ENCODE peak calls at places on chromosomes 3 and 15, in ten cellular contexts. Q is mucosa of descending colon; J is HuH-7; S is CD8-positive, alpha-beta memory T cell; L is activated naive CD4-positive, alpha-beta T cell treated with anti-CD3 and anti-CD28 coated beads, Interleukin-2, amount 50 U/mL, for 72 hours; N is stimulated activated naive CD4-positive, alpha-beta T cell; C is stimulated activated CD4-positive, alpha-beta T cell treated with anti-CD3 and anti-CD28 coated beads, Interleukin-2, amount 100 ng/mL, for 48 hours; F is brain pericyte; H is stimulated activated naive CD8-positive, alpha-beta T cell treated with anti-CD3 and anti-CD28 coated beads, Interleukin-15, amount 100 ng/mL, for 72 hours; A is activated gamma-delta T cell treated with Interleukin-2 at 50 U/mL for 16 hours. X is an unnamed sample.

GRCh38 chr3:103195201-103195600 is 760.4 kb downstream of the ZPLD1 start:
- DNase-seq in S (no peak), J (no peak), A (no peak), N (no peak), Q (no peak), L (no peak), C (no peak), F (peak; percentile 12), H (no peak), X (no peak)

GRCh38 chr15:49135893-49136292 is 19.5 kb downstream of the COPS2 start:
- DNase-seq in J (no peak), A (no peak), H (no peak), L (no peak), C (no peak), Q (no peak), S (no peak), N (no peak), F (no peak), X (no peak)

GRCh38 chr3:125958511-125959316 is 10.3 kb upstream of the ROPN1B start:
- DNase-seq in H (no peak), N (no peak), L (no peak), J (no peak), S (no peak), F (no peak), C (no peak), A (no peak), Q (peak; percentile 38), X (no peak)

GRCh38 chr3:62688050-62688449 is 187.2 kb downstream of the CADPS start:
- DNase-seq in Q (no peak), N (no peak), L (no peak), S (no peak), C (no peak), A (no peak), F (no peak), H (no peak), J (no peak), X (no peak)

GRCh38 chr3:65758438-65758837 is 280.3 kb downstream of the MAGI1 start:
- DNase-seq in L (no peak), N (no peak), S (no peak), F (no peak), J (no peak), H (no peak), A (no peak), Q (no peak), C (no peak), X (no peak)

GRCh38 chr15:89472785-89473256 is 23.6 kb downstream of the RHCG start:
- DNase-seq in L (peak; percentile 70), S (no peak), J (peak; percentile 95), C (peak; percentile 51), F (no peak), A (no peak), Q (no peak), N (no peak), H (peak; percentile 64), X (peak; percentile 65)

GRCh38 chr3:157263027-157263426 is 103.1 kb upstream of the CCNL1 start:
- DNase-seq in L (no peak), F (no peak), Q (no peak), H (no peak), C (no peak), S (no peak), J (no peak), A (no peak), N (no peak), X (no peak)

GRCh38 chr15:63362196-63362595 is 19.4 kb downstream of the CA12 start:
- DNase-seq in L (no peak), Q (no peak), F (no peak), S (no peak), A (no peak), J (no peak), N (no peak), C (no peak), H (no peak), X (no peak)

GRCh38 chr3:14001136-14001535 is 121.3 kb upstream of the WNT7A start:
- DNase-seq in S (no peak), A (no peak), C (no peak), F (no peak), H (no peak), N (no peak), Q (no peak), L (no peak), J (no peak), X (no peak)

GRCh38 chr3:152317956-152318355 is 49.2 kb downstream of the MBNL1 start:
- DNase-seq in C (no peak), S (no peak), Q (no peak), F (no peak), A (no peak), L (no peak), N (no peak), J (no peak), H (no peak), X (no peak)

GRCh38 chr15:41856262-41856661 is 17.6 kb downstream of the PLA2G4B start:
- DNase-seq in N (no peak), H (no peak), C (no peak), Q (no peak), A (no peak), L (no peak), F (no peak), J (no peak), S (no peak), X (no peak)

GRCh38 chr3:168933614-168934013 is 729.9 kb downstream of the MECOM start:
- DNase-seq in N (no peak), F (no peak), Q (no peak), J (no peak), A (no peak), C (no peak), H (no peak), S (no peak), L (no peak), X (no peak)

GRCh38 chr3:8647137-8647970 is 2.8 kb upstream of the SSUH2 start:
- DNase-seq in C (no peak), N (no peak), H (no peak), F (no peak), J (no peak), L (no peak), Q (no peak), A (no peak), S (no peak), X (no peak)

GRCh38 chr15:101135532-101136166 is 116.2 kb downstream of the CHSY1 start:
- DNase-seq in N (no peak), A (no peak), F (no peak), H (peak; percentile 36), Q (peak; percentile 49), C (no peak), L (no peak), J (no peak), S (peak; percentile 30), X (no peak)

GRCh38 chr3:98513136-98513535 is 9.6 kb downstream of the CLDND1 start:
- DNase-seq in N (no peak), A (no peak), C (no peak), H (no peak), L (no peak), J (no peak), Q (no peak), S (no peak), F (no peak), X (no peak)

GRCh38 chr3:144771401-144771870 is 799.8 kb downstream of the DIPK2A start:
- DNase-seq in H (no peak), S (no peak), N (no peak), C (no peak), L (no peak), Q (no peak), A (no peak), J (no peak), F (peak; percentile 8), X (no peak)

GRCh38 chr3:187999821-188000220 is 154.1 kb upstream of the LPP start:
- DNase-seq in S (peak; percentile 55), A (peak; percentile 42), F (no peak), H (peak; percentile 44), C (no peak), L (no peak), N (peak; percentile 45), J (no peak), Q (no peak), X (no peak)

GRCh38 chr15:91769919-91770318 is 83.6 kb upstream of the SLCO3A1 start:
- DNase-seq in S (no peak), H (no peak), A (no peak), N (no peak), L (no peak), J (no peak), Q (no peak), F (no peak), C (no peak), X (peak; percentile 23)

GRCh38 chr3:71575433-71575832 is 8.1 kb downstream of the FOXP1 start:
- DNase-seq in Q (no peak), N (no peak), J (no peak), A (no peak), S (no peak), F (no peak), H (no peak), L (no peak), C (no peak), X (no peak)

GRCh38 chr3:135440233-135440632 is 525.3 kb upstream of the PPP2R3A start:
- DNase-seq in F (no peak), C (no peak), A (no peak), N (no peak), J (no peak), H (no peak), Q (no peak), S (no peak), L (no peak), X (no peak)

GRCh38 chr3:125280966-125281365 is 68.4 kb upstream of the SLC12A8 start:
- DNase-seq in C (no peak), H (no peak), S (no peak), F (no peak), J (no peak), Q (no peak), A (no peak), L (no peak), N (no peak), X (peak; percentile 45)

GRCh38 chr3:172285844-172286243 is 162.4 kb downstream of the GHSR start:
- DNase-seq in L (no peak), N (no peak), C (no peak), J (no peak), S (no peak), Q (no peak), H (no peak), F (no peak), A (no peak), X (no peak)

GRCh38 chr3:72756900-72757299 is 91.3 kb downstream of the SHQ1 start:
- DNase-seq in F (no peak), A (peak; percentile 31), L (peak; percentile 51), C (no peak), Q (no peak), S (peak; percentile 57), H (peak; percentile 40), J (no peak), N (peak; percentile 83), X (peak; percentile 77)

GRCh38 chr3:106609666-106610301 is 741.0 kb upstream of the CBLB start:
- DNase-seq in S (peak; percentile 66), Q (no peak), H (peak; percentile 61), A (peak; percentile 62), L (peak; percentile 67), J (peak; percentile 47), N (peak; percentile 68), C (peak; percentile 50), F (peak; percentile 83), X (peak; percentile 65)

GRCh38 chr15:69755571-69756310 is 303.1 kb downstream of the RPLP1 start:
- DNase-seq in L (peak; percentile 82), Q (peak; percentile 65), J (no peak), F (no peak), H (peak; percentile 83), A (peak; percentile 68), N (peak; percentile 63), C (peak; percentile 71), S (peak; percentile 84), X (peak; percentile 95)

GRCh38 chr15:44662478-44663409 is 718 bp downstream of the SPG11 start:
- DNase-seq in A (peak; percentile 84), L (peak; percentile 79), N (peak; percentile 86), S (peak; percentile 93), Q (peak; percentile 92), J (peak; percentile 43), F (no peak), C (peak; percentile 65), H (peak; percentile 87), X (peak; percentile 85)

GRCh38 chr15:77859491-77860060 is 217.9 kb downstream of the TBC1D2B start:
- DNase-seq in S (no peak), L (no peak), C (no peak), N (no peak), H (no peak), Q (peak; percentile 89), J (no peak), F (no peak), A (no peak), X (peak; percentile 67)

GRCh38 chr3:25478964-25479726 is 51.1 kb downstream of the RARB start:
- DNase-seq in A (no peak), S (no peak), H (no peak), L (no peak), C (no peak), Q (no peak), F (no peak), J (no peak), N (no peak), X (no peak)